ENCODE peak calls at places on chromosome 6, in five cellular contexts. One of them, this sample, is unnamed.

GRCh38 chr6:14546036-14546435 is 428.5 kb downstream of the CD83 start:
- DNase-seq in cardiac muscle cell: no peak
- DNase-seq in heart left ventricle: no peak
- DNase-seq in AG10803: no peak
- DNase-seq in midbrain: no peak
- DNase-seq in this sample: no peak

GRCh38 chr6:41707565-41708200 is 27.7 kb downstream of the TFEB start:
- DNase-seq in cardiac muscle cell: no peak
- DNase-seq in heart left ventricle: no peak
- DNase-seq in AG10803: no peak
- DNase-seq in midbrain: peak
- DNase-seq in this sample: no peak

GRCh38 chr6:112781236-112781635 is 434.1 kb downstream of the RFPL4B start:
- DNase-seq in cardiac muscle cell: peak
- DNase-seq in heart left ventricle: no peak
- DNase-seq in AG10803: peak
- DNase-seq in midbrain: no peak
- DNase-seq in this sample: no peak

GRCh38 chr6:37170273-37171140 is 555 bp downstream of the PIM1 start:
- DNase-seq in cardiac muscle cell: peak
- DNase-seq in heart left ventricle: peak
- DNase-seq in AG10803: peak
- DNase-seq in midbrain: no peak
- DNase-seq in this sample: peak

GRCh38 chr6:122620902-122621301 is 10.7 kb downstream of the PKIB start:
- DNase-seq in cardiac muscle cell: no peak
- DNase-seq in heart left ventricle: no peak
- DNase-seq in AG10803: no peak
- DNase-seq in midbrain: no peak
- DNase-seq in this sample: no peak

GRCh38 chr6:160534050-160534696 is 129.9 kb downstream of the LPA start:
- DNase-seq in cardiac muscle cell: peak
- DNase-seq in heart left ventricle: peak
- DNase-seq in AG10803: peak
- DNase-seq in midbrain: peak
- DNase-seq in this sample: peak

GRCh38 chr6:33091957-33092356 is 16.2 kb downstream of the HLA-DPB1 start:
- DNase-seq in cardiac muscle cell: peak
- DNase-seq in heart left ventricle: no peak
- DNase-seq in AG10803: no peak
- DNase-seq in midbrain: no peak
- DNase-seq in this sample: peak

GRCh38 chr6:57313711-57314471 is 3.5 kb upstream of the PRIM2 start:
- DNase-seq in cardiac muscle cell: no peak
- DNase-seq in heart left ventricle: no peak
- DNase-seq in AG10803: peak
- DNase-seq in midbrain: no peak
- DNase-seq in this sample: no peak

GRCh38 chr6:95230071-95230740 is 347.1 kb upstream of the MANEA start:
- DNase-seq in cardiac muscle cell: no peak
- DNase-seq in heart left ventricle: no peak
- DNase-seq in AG10803: no peak
- DNase-seq in midbrain: no peak
- DNase-seq in this sample: no peak

GRCh38 chr6:142903806-142904205 is 41.2 kb downstream of the HIVEP2 start:
- DNase-seq in cardiac muscle cell: no peak
- DNase-seq in heart left ventricle: no peak
- DNase-seq in AG10803: peak
- DNase-seq in midbrain: no peak
- DNase-seq in this sample: no peak

GRCh38 chr6:163123098-163123497 is 291.4 kb upstream of the QKI start:
- DNase-seq in cardiac muscle cell: no peak
- DNase-seq in heart left ventricle: no peak
- DNase-seq in AG10803: no peak
- DNase-seq in midbrain: no peak
- DNase-seq in this sample: no peak

GRCh38 chr6:154969796-154970195 is 25.3 kb upstream of the TIAM2 start:
- DNase-seq in cardiac muscle cell: no peak
- DNase-seq in heart left ventricle: no peak
- DNase-seq in AG10803: peak
- DNase-seq in midbrain: no peak
- DNase-seq in this sample: no peak

GRCh38 chr6:26026833-26027490 is 60.3 kb upstream of the HFE start:
- DNase-seq in cardiac muscle cell: peak
- DNase-seq in heart left ventricle: peak
- DNase-seq in AG10803: peak
- DNase-seq in midbrain: peak
- DNase-seq in this sample: peak

GRCh38 chr6:101083533-101084172 is 202.5 kb upstream of the ASCC3 start:
- DNase-seq in cardiac muscle cell: no peak
- DNase-seq in heart left ventricle: no peak
- DNase-seq in AG10803: peak
- DNase-seq in midbrain: no peak
- DNase-seq in this sample: no peak

GRCh38 chr6:27894839-27895762 is 17.1 kb downstream of the OR2B2 start:
- DNase-seq in cardiac muscle cell: peak
- DNase-seq in heart left ventricle: peak
- DNase-seq in AG10803: peak
- DNase-seq in midbrain: peak
- DNase-seq in this sample: peak